ENCODE peak calls at places on chromosomes 7 and 10, in four cellular contexts. J, Z, S and V are unnamed samples.

GRCh38 chr10:33666686-33667480 is 332.4 kb upstream of the NRP1 start:
- DNase-seq in J (no peak), Z (no peak), S (peak; percentile 67), V (no peak)

GRCh38 chr10:60778978-60779668 is 845 bp downstream of the CDK1 start:
- DNase-seq in J (no peak), Z (no peak), S (no peak), V (no peak)

GRCh38 chr10:21516270-21517131 is 9.0 kb downstream of the SKIDA1 start:
- DNase-seq in J (peak; percentile 61), Z (no peak), S (no peak), V (no peak)

GRCh38 chr10:132236161-132236560 is 49.4 kb downstream of the DPYSL4 start:
- DNase-seq in J (no peak), Z (no peak), S (no peak), V (no peak)

GRCh38 chr7:127885843-127886242 is 145.4 kb downstream of the LRRC4 start:
- DNase-seq in J (no peak), Z (no peak), S (peak; percentile 70), V (no peak)

GRCh38 chr10:133439517-133440461 is 14.0 kb upstream of the SCART1 start:
- DNase-seq in J (no peak), Z (no peak), S (no peak), V (no peak)

GRCh38 chr10:91171485-91171884 is 49.0 kb upstream of the PCGF5 start:
- DNase-seq in J (no peak), Z (no peak), S (no peak), V (no peak)

GRCh38 chr7:74344128-74344496 is 54.9 kb downstream of the CLIP2 start:
- DNase-seq in J (no peak), Z (no peak), S (peak; percentile 16), V (no peak)

GRCh38 chr7:107150375-107151073 is 18.3 kb upstream of the HBP1 start:
- DNase-seq in J (peak; percentile 72), Z (no peak), S (peak; percentile 87), V (no peak)

GRCh38 chr7:96997512-96998032 is 7.8 kb upstream of the DLX6 start:
- DNase-seq in J (no peak), Z (no peak), S (no peak), V (no peak)

GRCh38 chr7:159031135-159031701 is 113.4 kb downstream of the VIPR2 start:
- DNase-seq in J (no peak), Z (no peak), S (no peak), V (no peak)

GRCh38 chr7:70657532-70657931 is 474.4 kb upstream of the GALNT17 start:
- DNase-seq in J (no peak), Z (no peak), S (no peak), V (no peak)

GRCh38 chr10:52566471-52567246 is 205.9 kb downstream of the MBL2 start:
- DNase-seq in J (no peak), Z (no peak), S (peak; percentile 58), V (peak; percentile 4)

GRCh38 chr7:128904381-128905197 is 5.9 kb downstream of the KCP start:
- DNase-seq in J (peak; percentile 47), Z (no peak), S (peak; percentile 40), V (no peak)

GRCh38 chr10:117920956-117921355 is 125.8 kb downstream of the RAB11FIP2 start:
- DNase-seq in J (no peak), Z (no peak), S (no peak), V (no peak)

GRCh38 chr7:19565602-19566001 is 143.2 kb downstream of the POLR1F start:
- DNase-seq in J (no peak), Z (no peak), S (no peak), V (no peak)

GRCh38 chr10:78199019-78199418 is 165.4 kb downstream of the RPS24 start:
- DNase-seq in J (no peak), Z (no peak), S (no peak), V (no peak)

GRCh38 chr7:159088016-159088865 is 56.4 kb downstream of the VIPR2 start:
- DNase-seq in J (no peak), Z (no peak), S (no peak), V (no peak)

GRCh38 chr7:113873554-113874151 is 45.2 kb downstream of the PPP1R3A start:
- DNase-seq in J (no peak), Z (no peak), S (peak; percentile 51), V (no peak)

GRCh38 chr10:98349508-98349922 is 65.5 kb downstream of the PYROXD2 start:
- DNase-seq in J (no peak), Z (no peak), S (peak; percentile 97), V (no peak)

GRCh38 chr7:21099432-21099831 is 312.7 kb upstream of the SP8 start:
- DNase-seq in J (no peak), Z (no peak), S (no peak), V (no peak)

GRCh38 chr10:99328579-99329237 is 448 bp upstream of the CNNM1 start:
- DNase-seq in J (no peak), Z (no peak), S (no peak), V (no peak)

GRCh38 chr7:93147358-93147757 is 827 bp downstream of the SAMD9L start:
- DNase-seq in J (peak; percentile 80), Z (no peak), S (peak; percentile 45), V (no peak)

GRCh38 chr10:102504179-102504975 is 605 bp downstream of the SUFU start:
- DNase-seq in J (peak; percentile 39), Z (peak; percentile 38), S (no peak), V (peak; percentile 52)

GRCh38 chr7:143358626-143359025 is 3.9 kb downstream of the FAM131B start:
- DNase-seq in J (no peak), Z (no peak), S (no peak), V (no peak)

GRCh38 chr10:96587255-96588059 is 645 bp upstream of the TM9SF3 start:
- DNase-seq in J (no peak), Z (no peak), S (peak; percentile 68), V (no peak)

GRCh38 chr7:16492513-16493062 is 27.1 kb upstream of the SOSTDC1 start:
- DNase-seq in J (no peak), Z (no peak), S (peak; percentile 56), V (no peak)

GRCh38 chr7:1697499-1698125 is 27.5 kb downstream of the ELFN1 start:
- DNase-seq in J (no peak), Z (no peak), S (no peak), V (no peak)

GRCh38 chr10:131142446-131143380 is 168.8 kb downstream of the TCERG1L start:
- DNase-seq in J (no peak), Z (no peak), S (no peak), V (no peak)

GRCh38 chr10:110746254-110746826 is 102.2 kb downstream of the RBM20 start:
- DNase-seq in J (peak; percentile 41), Z (no peak), S (peak; percentile 59), V (peak; percentile 48)

GRCh38 chr7:118217068-118217715 is 7.3 kb upstream of the ANKRD7 start:
- DNase-seq in J (no peak), Z (no peak), S (no peak), V (no peak)
- H3K27ac ChIP-seq in J (no peak overlapping the region), Z (no peak overlapping the region), S (no peak overlapping the region), V (no peak overlapping the region)

GRCh38 chr10:121751191-121751760 is 153.0 kb upstream of the FGFR2 start:
- DNase-seq in J (no peak), Z (no peak), S (no peak), V (no peak)

GRCh38 chr10:121753726-121754476 is 155.7 kb upstream of the FGFR2 start:
- DNase-seq in J (no peak), Z (no peak), S (peak; percentile 66), V (no peak)

GRCh38 chr10:121754667-121755066 is 156.4 kb upstream of the FGFR2 start:
- DNase-seq in J (no peak), Z (no peak), S (no peak), V (no peak)
- H3K4me3 ChIP-seq in J (no peak overlapping the region), Z (no peak overlapping the region), S (no peak overlapping the region), V (no peak overlapping the region)

DNA sequence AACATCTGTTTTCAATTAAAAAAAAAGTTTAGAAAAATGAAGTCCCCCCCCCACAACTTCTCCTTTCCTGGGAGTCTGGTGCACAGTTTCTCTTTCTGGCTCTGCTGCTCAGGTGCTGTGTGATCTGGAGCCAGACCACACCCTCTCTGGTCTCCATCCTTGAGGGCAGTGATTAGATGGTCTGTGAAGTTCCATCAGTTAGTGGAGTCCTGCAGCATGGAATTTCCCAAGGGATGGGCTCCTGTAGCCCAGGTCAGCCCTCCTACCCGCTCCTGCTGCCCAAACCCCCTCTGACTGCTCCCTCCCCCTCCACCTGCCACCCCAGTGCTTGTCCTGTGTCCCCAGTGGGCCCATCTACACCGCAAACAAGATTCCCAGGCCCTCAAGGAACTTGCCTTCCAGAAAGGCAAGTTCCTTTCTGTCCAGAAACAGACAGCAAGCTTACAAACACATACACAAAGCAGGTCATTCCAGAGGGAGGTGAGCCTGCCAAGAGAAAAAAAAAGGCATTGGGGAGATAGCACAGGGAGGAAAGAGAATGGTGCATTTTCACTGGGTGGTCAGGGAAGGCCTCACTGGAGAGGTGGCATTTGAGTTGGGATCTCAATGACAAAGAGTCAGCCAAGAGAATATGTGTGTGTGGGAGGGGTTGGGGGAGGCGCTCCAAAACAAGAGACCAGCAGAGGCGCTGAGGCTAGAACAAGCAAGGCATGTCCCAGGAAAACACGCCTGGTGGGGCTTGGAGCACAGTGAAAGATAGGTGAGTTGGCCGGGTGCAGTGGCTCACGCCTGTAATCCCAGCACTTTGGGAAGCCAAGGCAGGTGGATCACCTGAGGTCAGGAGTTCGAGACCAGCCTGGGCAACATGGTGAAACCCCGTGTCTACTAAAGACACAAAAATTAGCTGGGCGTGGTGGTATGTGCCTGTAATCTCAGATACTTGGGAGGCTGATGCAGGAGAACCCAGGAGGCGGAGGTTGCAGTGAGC is 49.5 kb upstream of the SLC29A3 start:
- DNase-seq in J (no peak), Z (peak; percentile 72), S (no peak), V (peak; percentile 78)
- H3K27ac ChIP-seq in J (no peak overlapping the region), Z (peak overlapping the region; percentile 38), S (no peak overlapping the region), V (no peak overlapping the region)

GRCh38 chr7:233456-234035 is 41.2 kb downstream of the FAM20C start:
- DNase-seq in J (no peak), Z (no peak), S (no peak), V (no peak)

GRCh38 chr7:236967-237366 is 44.6 kb downstream of the FAM20C start:
- DNase-seq in J (no peak), Z (no peak), S (no peak), V (no peak)

GRCh38 chr7:234041-234711 is 41.8 kb downstream of the FAM20C start:
- DNase-seq in J (no peak), Z (no peak), S (no peak), V (no peak)

GRCh38 chr7:235576-236395 is 43.4 kb downstream of the FAM20C start:
- DNase-seq in J (no peak), Z (no peak), S (no peak), V (no peak)

DNA sequence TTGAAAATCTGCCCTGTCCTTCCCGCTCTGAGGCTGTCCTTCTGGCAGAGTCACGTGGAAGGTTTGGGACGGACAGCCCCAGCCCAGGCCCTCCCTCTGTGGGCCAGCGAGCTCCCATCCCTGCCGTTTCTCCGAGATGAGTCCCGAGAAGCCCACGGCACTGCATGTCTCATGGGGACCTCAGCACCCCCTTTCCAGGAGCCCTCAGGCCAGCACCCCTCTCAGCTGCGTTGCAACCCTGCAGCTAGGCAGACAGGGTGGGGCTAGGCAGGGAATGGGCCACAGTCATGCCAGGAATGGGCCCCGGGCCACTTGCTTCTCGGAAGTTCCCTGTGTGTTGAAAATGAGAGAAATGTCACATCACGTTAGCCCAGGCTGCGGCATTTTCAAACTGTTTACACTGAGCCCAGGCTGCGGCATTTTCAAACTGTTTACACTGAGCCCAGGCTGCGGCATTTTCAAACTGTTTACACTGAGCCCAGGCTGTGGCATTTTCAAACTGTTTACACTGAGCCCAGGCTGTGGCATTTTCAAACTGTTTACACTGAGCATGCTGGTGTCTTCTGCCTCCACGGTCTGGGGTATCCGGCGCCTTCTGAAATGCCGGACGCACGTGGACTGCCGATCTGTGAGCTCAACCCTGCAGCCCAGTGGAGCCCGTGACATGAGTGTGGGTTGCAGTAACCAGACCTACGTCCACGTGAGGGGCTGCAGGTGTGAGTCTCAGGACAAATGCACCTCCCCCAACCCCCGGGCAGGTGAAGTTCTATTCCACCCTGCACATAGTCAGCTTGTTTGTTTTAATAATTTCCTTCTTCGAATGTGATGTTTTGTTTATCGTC is 42.6 kb downstream of the FAM20C start:
- DNase-seq in J (no peak), Z (no peak), S (no peak), V (no peak)
- H3K4me3 ChIP-seq in J (no peak overlapping the region), Z (no peak overlapping the region), S (no peak overlapping the region), V (no peak overlapping the region)

GRCh38 chr10:58740620-58741369 is 228.1 kb downstream of the BICC1 start:
- DNase-seq in J (no peak), Z (no peak), S (no peak), V (no peak)
- H3K27ac ChIP-seq in J (no peak overlapping the region), Z (no peak overlapping the region), S (no peak overlapping the region), V (no peak overlapping the region)